ENCODE peak calls at places on chromosomes 6 and 20, in nine cellular contexts. Q is suprapubic skin, I is HepG2, W is SK-N-SH, M is upper lobe of left lung, X is endothelial cell of umbilical vein, O is transverse colon, P is vagina, N is breast epithelium. T is an unnamed sample.
A peak's percentile ranks its signal among the peaks of the same experiment; 100 is the strongest.

GRCh38 chr6:128570439-128571063 is 50.2 kb upstream of the PTPRK start:
- DNase-seq in I (no peak), M (no peak), P (no peak), W (no peak), Q (no peak), X (no peak), N (no peak), O (no peak), T (peak; percentile 47)

GRCh38 chr20:21701171-21701876 is 4.1 kb upstream of the PAX1 start:
- DNase-seq in M (no peak), O (no peak), I (no peak), N (no peak), P (no peak), W (no peak), Q (no peak), X (no peak), T (no peak)

GRCh38 chr6:77124604-77125003 is 338.7 kb downstream of the HTR1B start:
- DNase-seq in W (no peak), N (no peak), Q (no peak), O (no peak), X (no peak), I (no peak), P (no peak), M (no peak), T (no peak)

GRCh38 chr6:163260111-163260895 is 154.2 kb upstream of the QKI start:
- DNase-seq in X (peak; percentile 48), O (no peak), W (no peak), I (no peak), P (no peak), Q (no peak), N (no peak), M (no peak), T (no peak)

GRCh38 chr20:41048475-41049242 is 20.0 kb downstream of the TOP1 start:
- DNase-seq in M (no peak), I (no peak), Q (no peak), P (no peak), X (no peak), W (no peak), N (no peak), O (no peak), T (no peak)

GRCh38 chr6:16440656-16441212 is 202.3 kb downstream of the GMPR start:
- DNase-seq in I (no peak), O (no peak), N (no peak), P (no peak), Q (no peak), X (no peak), W (no peak), M (no peak), T (no peak)

GRCh38 chr20:12113468-12114371 is 196.0 kb downstream of the BTBD3 start:
- DNase-seq in I (no peak), N (peak; percentile 89), O (no peak), W (no peak), Q (no peak), X (no peak), M (no peak), P (no peak), T (peak; percentile 77)

GRCh38 chr6:3643921-3644320 is 107.6 kb downstream of the PXDC1 start:
- DNase-seq in M (no peak), Q (no peak), W (no peak), N (peak; percentile 8), X (no peak), O (no peak), P (peak; percentile 79), I (no peak), T (no peak)

GRCh38 chr20:11229772-11230171 is 556.0 kb upstream of the JAG1 start:
- DNase-seq in X (peak; percentile 90), O (peak; percentile 8), Q (no peak), P (no peak), N (no peak), W (no peak), I (no peak), M (peak; percentile 42), T (no peak)

GRCh38 chr6:148857817-148858390 is 111.1 kb downstream of the UST start:
- DNase-seq in M (no peak), Q (no peak), X (no peak), I (no peak), P (no peak), N (no peak), O (no peak), W (no peak), T (no peak)

GRCh38 chr6:144335914-144336313 is 50.8 kb downstream of the UTRN start:
- DNase-seq in N (no peak), W (no peak), P (no peak), O (peak; percentile 55), X (no peak), I (no peak), M (peak; percentile 42), Q (no peak), T (no peak)

GRCh38 chr6:147930743-147931142 is 411.9 kb upstream of the SASH1 start:
- DNase-seq in P (no peak), O (no peak), N (no peak), W (no peak), Q (no peak), M (no peak), I (no peak), X (no peak), T (no peak)

GRCh38 chr6:135322427-135323201 is 141.5 kb downstream of the MYB start:
- DNase-seq in X (no peak), M (no peak), W (no peak), I (no peak), O (no peak), N (no peak), Q (no peak), P (no peak), T (no peak)

GRCh38 chr6:42025066-42025789 is 25.1 kb upstream of the TAF8 start:
- DNase-seq in Q (no peak), I (no peak), M (no peak), N (no peak), P (no peak), W (no peak), O (no peak), X (no peak), T (no peak)

GRCh38 chr6:141464490-141464889 is 668.2 kb upstream of the GJE1 start:
- DNase-seq in X (no peak), I (no peak), M (no peak), Q (no peak), O (no peak), N (no peak), P (no peak), W (no peak), T (no peak)

GRCh38 chr6:166989427-166990034 is 9.7 kb upstream of the CEP43 start:
- DNase-seq in W (peak; percentile 34), P (no peak), M (no peak), X (peak; percentile 38), Q (no peak), O (no peak), N (no peak), I (peak; percentile 47), T (no peak)

GRCh38 chr20:8076505-8077498 is 55.3 kb upstream of the PLCB1 start:
- DNase-seq in W (no peak), P (no peak), O (no peak), N (no peak), Q (no peak), I (no peak), X (no peak), M (no peak), T (no peak)

GRCh38 chr6:92408350-92408749 is 1011.0 kb downstream of the EPHA7 start:
- DNase-seq in P (no peak), W (no peak), Q (no peak), X (no peak), M (no peak), I (no peak), O (no peak), N (no peak), T (no peak)

GRCh38 chr6:1297746-1298145 is 14.2 kb upstream of the FOXQ1 start:
- DNase-seq in W (no peak), N (no peak), I (no peak), X (no peak), P (no peak), O (no peak), M (no peak), Q (no peak), T (no peak)
- TF ChIP-seq POLR2AphosphoS5 in W (no peak), N (no peak), I (no peak), X (no peak), P (no peak), O (no peak), M (no peak), Q (no peak), T (no peak)

GRCh38 chr20:49447946-49448809 is 34.3 kb downstream of the KCNB1 start:
- DNase-seq in N (no peak), P (no peak), O (no peak), I (no peak), M (no peak), X (no peak), W (no peak), Q (no peak), T (no peak)

GRCh38 chr20:49450281-49450707 is 32.2 kb downstream of the KCNB1 start:
- DNase-seq in Q (no peak), W (peak; percentile 43), X (no peak), M (no peak), N (no peak), I (no peak), P (no peak), O (no peak), T (no peak)

GRCh38 chr20:49455691-49456090 is 26.8 kb downstream of the KCNB1 start:
- DNase-seq in O (no peak), X (no peak), P (no peak), N (no peak), Q (no peak), W (no peak), I (no peak), M (no peak), T (no peak)

GRCh38 chr20:49448917-49449316 is 33.6 kb downstream of the KCNB1 start:
- DNase-seq in Q (no peak), X (no peak), I (no peak), O (no peak), N (no peak), P (no peak), W (no peak), M (no peak), T (no peak)

GRCh38 chr20:49452011-49452482 is 30.4 kb downstream of the KCNB1 start:
- DNase-seq in Q (no peak), P (no peak), X (peak; percentile 64), I (no peak), N (peak; percentile 61), W (no peak), M (no peak), O (no peak), T (no peak)
- TF ChIP-seq POLR2AphosphoS5 in Q (no peak), P (no peak), X (peak; percentile 27), I (no peak), N (no peak), W (no peak), M (no peak), O (no peak), T (peak; percentile 11)

DNA sequence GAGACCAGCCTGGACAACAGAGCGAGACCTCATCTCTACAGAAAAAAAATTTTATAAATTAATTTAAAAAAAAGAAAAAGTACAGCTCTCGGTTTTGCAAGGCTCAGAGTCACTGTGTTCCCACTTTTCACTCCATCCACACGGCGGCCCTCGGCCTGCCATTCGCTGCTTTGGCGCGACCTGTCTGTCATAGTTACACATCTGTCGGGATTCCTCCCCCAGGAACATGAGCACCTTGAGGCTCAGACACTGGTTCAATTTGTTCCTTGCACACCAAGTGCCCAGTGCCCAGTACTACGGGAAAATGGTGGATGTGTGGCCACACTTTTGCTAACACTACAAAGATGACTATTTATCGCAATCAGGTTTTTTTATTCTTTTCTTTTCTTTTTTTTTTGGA is 8.4 kb downstream of the CTSZ start:
- DNase-seq in N (no peak), M (no peak), I (no peak), X (no peak), P (no peak), Q (no peak), W (no peak), O (peak; percentile 3), T (no peak)
- TF ChIP-seq POLR2AphosphoS5 in N (no peak), M (no peak), I (no peak), X (no peak), P (no peak), Q (no peak), W (no peak), O (no peak), T (no peak)

GRCh38 chr6:32937230-32937633 is 3.6 kb downstream of the HLA-DMB start:
- DNase-seq in M (peak; percentile 57), O (peak; percentile 24), I (no peak), X (no peak), W (no peak), Q (no peak), N (no peak), P (no peak), T (no peak)
- TF ChIP-seq POLR2AphosphoS5 in M (no peak), O (no peak), I (no peak), X (no peak), W (no peak), Q (no peak), N (peak; percentile 27), P (no peak), T (no peak)